ENCODE peak calls at places on chromosome 7, in seven cellular contexts. Z is RWPE1; Y is RCC 7860; V is activated CD8-positive, alpha-beta memory T cell treated with anti-CD3 and anti-CD28 coated beads for 4 hours; D is GM13977; K is mesothelial cell of epicardium; G is activated T-helper 9 cell treated with anti-CD3 and anti-CD28 coated beads, Interleukin-2, amount 50 U/mL, for 16 hours. U is an unnamed sample.

GRCh38 chr7:101602484-101603241 is 26.4 kb downstream of the MYL10 start:
- DNase-seq in Y (peak; percentile 68), K (peak; percentile 93), Z (peak; percentile 63), V (peak; percentile 20), G (peak; percentile 38), D (peak; percentile 83), U (peak; percentile 76)

GRCh38 chr7:101121996-101122932 is 4.6 kb upstream of the SERPINE1 start:
- DNase-seq in G (no peak), V (no peak), K (peak; percentile 70), D (peak; percentile 53), Y (peak; percentile 99), Z (peak; percentile 89), U (peak; percentile 41)

GRCh38 chr7:45500257-45500656 is 73.9 kb upstream of the ADCY1 start:
- DNase-seq in V (no peak), D (no peak), K (no peak), Z (no peak), Y (no peak), G (no peak), U (no peak)

GRCh38 chr7:27175005-27175625 is 995 bp upstream of the HOXA10 start:
- DNase-seq in D (no peak), V (no peak), Y (peak; percentile 71), K (peak; percentile 38), Z (no peak), G (no peak), U (no peak)

GRCh38 chr7:128830231-128831177 is at the start of gene FLNC:
- DNase-seq in K (peak; percentile 80), Y (peak; percentile 62), D (peak; percentile 49), Z (no peak), G (no peak), V (no peak), U (no peak)

GRCh38 chr7:82263880-82264751 is 179.5 kb downstream of the CACNA2D1 start:
- DNase-seq in D (no peak), K (no peak), V (no peak), G (no peak), Y (no peak), Z (no peak), U (no peak)

GRCh38 chr7:48638041-48638440 is 286.3 kb upstream of the CDC14C start:
- DNase-seq in Z (no peak), D (no peak), V (no peak), Y (peak; percentile 57), G (no peak), K (no peak), U (no peak)

GRCh38 chr7:44112231-44112996 is 8.3 kb downstream of the AEBP1 start:
- DNase-seq in D (no peak), K (no peak), Z (no peak), Y (no peak), V (no peak), G (no peak), U (no peak)

GRCh38 chr7:110856704-110857103 is 234.2 kb upstream of the LRRN3 start:
- DNase-seq in D (no peak), K (no peak), G (no peak), Z (no peak), V (no peak), Y (no peak), U (no peak)

GRCh38 chr7:15780271-15780670 is 93.8 kb upstream of the MEOX2 start:
- DNase-seq in V (no peak), Y (no peak), Z (no peak), G (no peak), D (no peak), K (no peak), U (no peak)

U was measured in upper lobe of left lung.